ENCODE peak calls at places on chromosomes 7 and 10, in eight cellular contexts. K is AG09309; U is left lung; I is effector memory CD4-positive, alpha-beta T cell; E is foreskin fibroblast; X is choroid plexus epithelial cell; H is mesendoderm; S is astrocyte of the spinal cord. B is an unnamed sample.

GRCh38 chr7:22832422-22832821 is 9.8 kb upstream of the TOMM7 start:
- DNase-seq in K (no peak), U (no peak), I (no peak), E (no peak), X (no peak), H (no peak), S (no peak), B (no peak)

GRCh38 chr7:21336743-21337142 is 91.1 kb upstream of the SP4 start:
- DNase-seq in K (no peak), U (no peak), I (no peak), E (no peak), X (no peak), H (no peak), S (no peak), B (no peak)

GRCh38 chr10:13848530-13849425 is 262.0 kb downstream of the PRPF18 start:
- DNase-seq in K (no peak), U (no peak), I (no peak), E (no peak), X (no peak), H (no peak), S (no peak), B (no peak)

GRCh38 chr10:112159469-112159868 is 24.1 kb downstream of the GPAM start:
- DNase-seq in K (no peak), U (no peak), I (no peak), E (no peak), X (no peak), H (no peak), S (no peak), B (no peak)

GRCh38 chr7:73991522-73992103 is 36.4 kb upstream of the ELN start:
- DNase-seq in K (no peak), U (no peak), I (no peak), E (no peak), X (no peak), H (no peak), S (no peak), B (no peak)

GRCh38 chr7:104956753-104957450 is 57.1 kb upstream of the KMT2E start:
- DNase-seq in K (peak; percentile 83), U (no peak), I (no peak), E (peak; percentile 89), X (peak; percentile 72), H (no peak), S (peak; percentile 96), B (peak; percentile 80)

GRCh38 chr7:13055732-13056369 is 368.4 kb downstream of the ARL4A start:
- DNase-seq in K (no peak), U (no peak), I (no peak), E (no peak), X (no peak), H (no peak), S (no peak), B (no peak)

GRCh38 chr10:125127986-125128385 is 32.4 kb downstream of the CTBP2 start:
- DNase-seq in K (no peak), U (no peak), I (no peak), E (no peak), X (no peak), H (no peak), S (no peak), B (no peak)

GRCh38 chr7:149027560-149028345 is 552 bp downstream of the PDIA4 start:
- DNase-seq in K (no peak), U (no peak), I (no peak), E (peak; percentile 40), X (peak; percentile 29), H (no peak), S (peak; percentile 34), B (no peak)

GRCh38 chr10:101780818-101781654 is 2.2 kb downstream of the NPM3 start:
- DNase-seq in K (no peak), U (peak; percentile 60), I (peak; percentile 53), E (peak; percentile 86), X (peak; percentile 77), H (peak; percentile 95), S (peak; percentile 55), B (no peak)

GRCh38 chr7:47504546-47505316 is 77.2 kb downstream of the TNS3 start:
- DNase-seq in K (no peak), U (no peak), I (no peak), E (no peak), X (no peak), H (no peak), S (no peak), B (no peak)

GRCh38 chr10:130140425-130140824 is 4.2 kb downstream of the GLRX3 start:
- DNase-seq in K (no peak), U (no peak), I (no peak), E (no peak), X (no peak), H (no peak), S (no peak), B (no peak)

GRCh38 chr10:130141878-130142277 is 5.7 kb downstream of the GLRX3 start:
- DNase-seq in K (no peak), U (no peak), I (no peak), E (no peak), X (no peak), H (peak; percentile 52), S (no peak), B (no peak)

GRCh38 chr10:130138479-130138866 is 2.3 kb downstream of the GLRX3 start:
- DNase-seq in K (no peak), U (peak; percentile 52), I (no peak), E (peak; percentile 74), X (peak; percentile 63), H (peak; percentile 81), S (peak; percentile 38), B (no peak)

GRCh38 chr10:130141460-130141859 is 5.3 kb downstream of the GLRX3 start:
- DNase-seq in K (no peak), U (no peak), I (no peak), E (peak; percentile 10), X (peak; percentile 50), H (no peak), S (no peak), B (no peak)

DNA sequence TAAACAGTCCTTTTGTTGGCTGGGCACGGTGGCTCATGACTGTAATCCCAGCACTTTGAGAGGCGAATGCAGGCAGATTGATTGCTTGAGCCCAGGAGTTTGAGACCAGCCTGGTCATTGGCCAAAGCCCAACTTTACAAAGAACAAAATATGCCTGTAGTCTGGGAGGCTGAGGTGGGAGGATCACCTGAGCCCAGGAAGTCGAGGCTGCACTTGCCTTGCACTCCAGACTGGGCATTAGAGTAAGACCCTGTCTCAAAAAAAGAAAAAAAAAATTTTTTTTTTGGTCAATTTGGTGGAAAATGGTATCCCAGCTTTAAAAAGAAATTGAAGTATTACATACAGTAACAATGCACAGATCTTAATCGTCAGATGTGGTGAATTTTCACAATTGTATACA is 4.8 kb downstream of the GLRX3 start:
- DNase-seq in K (no peak), U (no peak), I (no peak), E (no peak), X (no peak), H (no peak), S (no peak), B (no peak)
- H3K4me3 ChIP-seq in K (no peak overlapping the region), U (no peak overlapping the region), I (no peak overlapping the region), E (no peak overlapping the region), X (no peak overlapping the region), H (no peak overlapping the region), S (no peak overlapping the region), B (no peak overlapping the region)

GRCh38 chr7:151064454-151064853 is 5.1 kb downstream of the SLC4A2 start:
- DNase-seq in K (no peak), U (no peak), I (no peak), E (no peak), X (no peak), H (no peak), S (no peak), B (no peak)

GRCh38 chr7:151062111-151062398 is 2.7 kb downstream of the SLC4A2 start:
- DNase-seq in K (no peak), U (no peak), I (no peak), E (no peak), X (no peak), H (no peak), S (no peak), B (no peak)

GRCh38 chr7:151061241-151062110 is 2.1 kb downstream of the SLC4A2 start:
- DNase-seq in K (no peak), U (peak; percentile 81), I (no peak), E (no peak), X (peak; percentile 52), H (peak; percentile 64), S (no peak), B (no peak)

GRCh38 chr7:151062399-151063211 is 3.2 kb downstream of the SLC4A2 start:
- DNase-seq in K (no peak), U (peak; percentile 76), I (no peak), E (peak; percentile 72), X (peak; percentile 80), H (peak; percentile 99), S (peak; percentile 78), B (no peak)

GRCh38 chr7:151063212-151063561 is 3.8 kb downstream of the SLC4A2 start:
- DNase-seq in K (no peak), U (no peak), I (no peak), E (peak; percentile 66), X (peak; percentile 80), H (peak; percentile 64), S (peak; percentile 44), B (no peak)
- H3K4me3 ChIP-seq in K (peak overlapping the region; percentile 9), U (no peak overlapping the region), I (no peak overlapping the region), E (no peak overlapping the region), X (peak overlapping the region; percentile 28), H (no peak overlapping the region), S (no peak overlapping the region), B (no peak overlapping the region)

DNA sequence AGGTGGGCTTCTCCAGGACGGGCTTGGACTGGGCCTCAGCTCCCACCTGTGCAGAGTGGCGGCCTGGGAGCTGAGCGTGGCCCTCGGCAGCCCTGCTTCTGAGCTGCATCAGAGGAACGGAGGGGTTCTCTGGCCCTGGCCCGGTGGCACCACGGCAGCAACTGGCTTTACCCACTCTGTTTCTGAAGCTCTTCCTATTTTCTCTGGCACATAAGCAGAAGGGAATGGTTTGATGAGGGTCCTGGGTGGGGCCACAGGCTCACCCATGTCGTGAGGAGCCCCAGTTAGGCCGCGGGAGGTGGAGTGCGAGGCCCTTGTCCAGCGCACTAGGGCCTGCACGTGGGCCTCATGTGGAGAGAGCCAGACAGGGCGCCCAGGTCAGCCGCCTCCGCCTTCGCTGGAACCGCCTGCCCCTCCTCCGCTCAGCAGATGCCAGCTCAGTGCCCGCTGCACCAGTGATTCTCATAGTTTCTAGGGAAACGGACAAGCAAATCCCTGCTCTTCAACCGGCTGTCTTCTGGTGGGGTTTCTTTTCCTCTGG is 284.0 kb downstream of the CELF2 start:
- DNase-seq in K (no peak), U (no peak), I (no peak), E (no peak), X (no peak), H (no peak), S (no peak), B (no peak)
- H3K4me3 ChIP-seq in K (no peak overlapping the region), U (no peak overlapping the region), I (no peak overlapping the region), E (no peak overlapping the region), X (no peak overlapping the region), H (no peak overlapping the region), S (no peak overlapping the region), B (no peak overlapping the region)

DNA sequence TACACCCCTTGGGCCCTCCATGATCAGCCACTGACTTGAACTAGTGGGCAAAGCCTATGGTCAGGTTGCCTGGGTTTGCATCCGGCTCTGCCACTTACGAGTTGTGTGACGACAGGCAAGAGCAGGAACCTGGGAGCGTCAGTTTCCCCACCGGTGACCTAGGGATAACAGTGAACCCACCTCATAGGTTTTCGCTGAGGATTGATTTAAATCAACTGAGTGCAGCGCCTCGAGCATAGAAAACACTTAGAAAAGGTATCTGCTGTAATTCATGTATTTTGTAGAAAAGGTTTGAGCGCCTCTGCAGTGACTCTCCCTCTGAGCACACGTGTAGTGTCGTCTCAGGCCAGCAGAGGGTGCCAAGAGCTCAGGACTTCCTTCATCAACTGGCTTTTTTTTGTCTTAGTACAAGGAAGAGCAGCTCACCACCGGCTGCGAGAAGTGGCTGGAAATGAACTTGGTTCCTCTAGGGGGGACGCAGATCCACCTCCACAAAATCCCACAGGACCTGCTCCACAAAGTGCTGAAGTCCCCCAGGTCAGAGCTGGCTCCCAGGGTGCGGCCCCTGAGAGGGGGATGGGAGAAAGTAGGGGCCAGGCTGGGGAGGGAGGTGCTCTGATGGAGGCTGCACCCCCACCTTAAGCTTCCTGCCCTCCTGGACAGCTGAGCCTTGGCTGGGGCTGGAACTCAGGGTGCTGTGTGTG is 27.7 kb downstream of the BTBD16 start:
- DNase-seq in K (peak; percentile 41), U (no peak), I (peak; percentile 43), E (peak; percentile 87), X (peak; percentile 89), H (peak; percentile 82), S (peak; percentile 75), B (no peak)
- H3K4me3 ChIP-seq in K (peak overlapping the region; percentile 15), U (no peak overlapping the region), I (no peak overlapping the region), E (peak overlapping the region; percentile 15), X (no peak overlapping the region), H (no peak overlapping the region), S (peak overlapping the region; percentile 10), B (peak overlapping the region; percentile 21)

B was measured in skeletal muscle cell.